ENCODE peak calls at places on chromosome X, in ten cellular contexts. One of them, this sample, is unnamed.

GRCh38 chrX:48498374-48498809 is 10.4 kb upstream of the PORCN start:
- DNase-seq in transverse colon: no peak
- DNase-seq in activated CD4-positive, CD25-positive, alpha-beta regulatory T cell: no peak
- DNase-seq in midbrain: no peak
- DNase-seq in GM13977: no peak
- DNase-seq in DMS153: no peak
- DNase-seq in stimulated activated CD4-positive, alpha-beta T cell treated with anti-CD3 and anti-CD28 coated beads, Interleukin-4, amount 100 ng/mL, for 24 hours: no peak
- DNase-seq in skeletal muscle cell: peak
- DNase-seq in MCF 10A: peak
- DNase-seq in iris pigment epithelial cell: peak
- DNase-seq in this sample: no peak

GRCh38 chrX:97446298-97446882 is 562.7 kb downstream of the RPA4 start:
- DNase-seq in transverse colon: no peak
- DNase-seq in activated CD4-positive, CD25-positive, alpha-beta regulatory T cell: no peak
- DNase-seq in midbrain: no peak
- DNase-seq in GM13977: no peak
- DNase-seq in DMS153: no peak
- DNase-seq in stimulated activated CD4-positive, alpha-beta T cell treated with anti-CD3 and anti-CD28 coated beads, Interleukin-4, amount 100 ng/mL, for 24 hours: no peak
- DNase-seq in skeletal muscle cell: no peak
- DNase-seq in MCF 10A: peak
- DNase-seq in iris pigment epithelial cell: no peak
- DNase-seq in this sample: no peak

GRCh38 chrX:78643874-78644273 is 15.3 kb downstream of the RTL3 start:
- DNase-seq in transverse colon: no peak
- DNase-seq in activated CD4-positive, CD25-positive, alpha-beta regulatory T cell: no peak
- DNase-seq in midbrain: no peak
- DNase-seq in GM13977: no peak
- DNase-seq in DMS153: no peak
- DNase-seq in stimulated activated CD4-positive, alpha-beta T cell treated with anti-CD3 and anti-CD28 coated beads, Interleukin-4, amount 100 ng/mL, for 24 hours: no peak
- DNase-seq in skeletal muscle cell: no peak
- DNase-seq in MCF 10A: no peak
- DNase-seq in iris pigment epithelial cell: no peak
- DNase-seq in this sample: no peak

GRCh38 chrX:105882581-105883275 is 60.4 kb downstream of the NRK start:
- DNase-seq in transverse colon: no peak
- DNase-seq in activated CD4-positive, CD25-positive, alpha-beta regulatory T cell: no peak
- DNase-seq in midbrain: no peak
- DNase-seq in GM13977: no peak
- DNase-seq in DMS153: peak
- DNase-seq in stimulated activated CD4-positive, alpha-beta T cell treated with anti-CD3 and anti-CD28 coated beads, Interleukin-4, amount 100 ng/mL, for 24 hours: no peak
- DNase-seq in skeletal muscle cell: peak
- DNase-seq in MCF 10A: peak
- DNase-seq in iris pigment epithelial cell: peak
- DNase-seq in this sample: no peak

GRCh38 chrX:22202251-22202650 is 70.5 kb upstream of the CBLL2 start:
- DNase-seq in transverse colon: no peak
- DNase-seq in activated CD4-positive, CD25-positive, alpha-beta regulatory T cell: no peak
- DNase-seq in midbrain: no peak
- DNase-seq in GM13977: no peak
- DNase-seq in DMS153: no peak
- DNase-seq in stimulated activated CD4-positive, alpha-beta T cell treated with anti-CD3 and anti-CD28 coated beads, Interleukin-4, amount 100 ng/mL, for 24 hours: no peak
- DNase-seq in skeletal muscle cell: no peak
- DNase-seq in MCF 10A: no peak
- DNase-seq in iris pigment epithelial cell: no peak
- DNase-seq in this sample: no peak

GRCh38 chrX:69142688-69143239 is 22.5 kb downstream of the PJA1 start:
- DNase-seq in transverse colon: no peak
- DNase-seq in activated CD4-positive, CD25-positive, alpha-beta regulatory T cell: no peak
- DNase-seq in midbrain: no peak
- DNase-seq in GM13977: no peak
- DNase-seq in DMS153: no peak
- DNase-seq in stimulated activated CD4-positive, alpha-beta T cell treated with anti-CD3 and anti-CD28 coated beads, Interleukin-4, amount 100 ng/mL, for 24 hours: no peak
- DNase-seq in skeletal muscle cell: no peak
- DNase-seq in MCF 10A: no peak
- DNase-seq in iris pigment epithelial cell: no peak
- DNase-seq in this sample: no peak

GRCh38 chrX:115535844-115536243 is 25.1 kb upstream of the PLS3 start:
- DNase-seq in transverse colon: no peak
- DNase-seq in activated CD4-positive, CD25-positive, alpha-beta regulatory T cell: no peak
- DNase-seq in midbrain: no peak
- DNase-seq in GM13977: no peak
- DNase-seq in DMS153: no peak
- DNase-seq in stimulated activated CD4-positive, alpha-beta T cell treated with anti-CD3 and anti-CD28 coated beads, Interleukin-4, amount 100 ng/mL, for 24 hours: no peak
- DNase-seq in skeletal muscle cell: no peak
- DNase-seq in MCF 10A: no peak
- DNase-seq in iris pigment epithelial cell: peak
- DNase-seq in this sample: no peak

GRCh38 chrX:9231491-9231890 is 197.6 kb upstream of the FAM9B start:
- DNase-seq in transverse colon: no peak
- DNase-seq in activated CD4-positive, CD25-positive, alpha-beta regulatory T cell: no peak
- DNase-seq in midbrain: no peak
- DNase-seq in GM13977: no peak
- DNase-seq in DMS153: no peak
- DNase-seq in stimulated activated CD4-positive, alpha-beta T cell treated with anti-CD3 and anti-CD28 coated beads, Interleukin-4, amount 100 ng/mL, for 24 hours: no peak
- DNase-seq in skeletal muscle cell: peak
- DNase-seq in MCF 10A: peak
- DNase-seq in iris pigment epithelial cell: peak
- DNase-seq in this sample: no peak

GRCh38 chrX:114097866-114098265 is 486.0 kb upstream of the HTR2C start:
- DNase-seq in transverse colon: no peak
- DNase-seq in activated CD4-positive, CD25-positive, alpha-beta regulatory T cell: no peak
- DNase-seq in midbrain: no peak
- DNase-seq in GM13977: no peak
- DNase-seq in DMS153: no peak
- DNase-seq in stimulated activated CD4-positive, alpha-beta T cell treated with anti-CD3 and anti-CD28 coated beads, Interleukin-4, amount 100 ng/mL, for 24 hours: no peak
- DNase-seq in skeletal muscle cell: no peak
- DNase-seq in MCF 10A: no peak
- DNase-seq in iris pigment epithelial cell: no peak
- DNase-seq in this sample: no peak

GRCh38 chrX:129791336-129791735 is 11.6 kb downstream of the SASH3 start:
- DNase-seq in transverse colon: no peak
- DNase-seq in activated CD4-positive, CD25-positive, alpha-beta regulatory T cell: no peak
- DNase-seq in midbrain: no peak
- DNase-seq in GM13977: no peak
- DNase-seq in DMS153: no peak
- DNase-seq in stimulated activated CD4-positive, alpha-beta T cell treated with anti-CD3 and anti-CD28 coated beads, Interleukin-4, amount 100 ng/mL, for 24 hours: no peak
- DNase-seq in skeletal muscle cell: no peak
- DNase-seq in MCF 10A: no peak
- DNase-seq in iris pigment epithelial cell: no peak
- DNase-seq in this sample: no peak

GRCh38 chrX:17170973-17171372 is 204.0 kb upstream of the NHS start:
- DNase-seq in transverse colon: no peak
- DNase-seq in activated CD4-positive, CD25-positive, alpha-beta regulatory T cell: no peak
- DNase-seq in midbrain: no peak
- DNase-seq in GM13977: no peak
- DNase-seq in DMS153: no peak
- DNase-seq in stimulated activated CD4-positive, alpha-beta T cell treated with anti-CD3 and anti-CD28 coated beads, Interleukin-4, amount 100 ng/mL, for 24 hours: no peak
- DNase-seq in skeletal muscle cell: no peak
- DNase-seq in MCF 10A: no peak
- DNase-seq in iris pigment epithelial cell: no peak
- DNase-seq in this sample: no peak

GRCh38 chrX:38538134-38538533 is 23.2 kb upstream of the TSPAN7 start:
- DNase-seq in transverse colon: no peak
- DNase-seq in activated CD4-positive, CD25-positive, alpha-beta regulatory T cell: no peak
- DNase-seq in midbrain: no peak
- DNase-seq in GM13977: no peak
- DNase-seq in DMS153: no peak
- DNase-seq in stimulated activated CD4-positive, alpha-beta T cell treated with anti-CD3 and anti-CD28 coated beads, Interleukin-4, amount 100 ng/mL, for 24 hours: no peak
- DNase-seq in skeletal muscle cell: no peak
- DNase-seq in MCF 10A: peak
- DNase-seq in iris pigment epithelial cell: no peak
- DNase-seq in this sample: no peak

GRCh38 chrX:3990569-3990968 is 277.1 kb upstream of the PRKX start:
- DNase-seq in transverse colon: no peak
- DNase-seq in activated CD4-positive, CD25-positive, alpha-beta regulatory T cell: no peak
- DNase-seq in midbrain: no peak
- DNase-seq in GM13977: no peak
- DNase-seq in DMS153: no peak
- DNase-seq in stimulated activated CD4-positive, alpha-beta T cell treated with anti-CD3 and anti-CD28 coated beads, Interleukin-4, amount 100 ng/mL, for 24 hours: no peak
- DNase-seq in skeletal muscle cell: no peak
- DNase-seq in MCF 10A: no peak
- DNase-seq in iris pigment epithelial cell: no peak
- DNase-seq in this sample: no peak

GRCh38 chrX:81120270-81120935 is 81.3 kb downstream of the HMGN5 start:
- DNase-seq in transverse colon: no peak
- DNase-seq in activated CD4-positive, CD25-positive, alpha-beta regulatory T cell: no peak
- DNase-seq in midbrain: no peak
- DNase-seq in GM13977: no peak
- DNase-seq in DMS153: no peak
- DNase-seq in stimulated activated CD4-positive, alpha-beta T cell treated with anti-CD3 and anti-CD28 coated beads, Interleukin-4, amount 100 ng/mL, for 24 hours: no peak
- DNase-seq in skeletal muscle cell: no peak
- DNase-seq in MCF 10A: peak
- DNase-seq in iris pigment epithelial cell: no peak
- DNase-seq in this sample: no peak

GRCh38 chrX:150226223-150226965 is 136.7 kb upstream of the MAMLD1 start:
- DNase-seq in transverse colon: no peak
- DNase-seq in activated CD4-positive, CD25-positive, alpha-beta regulatory T cell: no peak
- DNase-seq in midbrain: no peak
- DNase-seq in GM13977: no peak
- DNase-seq in DMS153: no peak
- DNase-seq in stimulated activated CD4-positive, alpha-beta T cell treated with anti-CD3 and anti-CD28 coated beads, Interleukin-4, amount 100 ng/mL, for 24 hours: no peak
- DNase-seq in skeletal muscle cell: no peak
- DNase-seq in MCF 10A: no peak
- DNase-seq in iris pigment epithelial cell: no peak
- DNase-seq in this sample: no peak

GRCh38 chrX:129930941-129931410 is 25.0 kb downstream of the UTP14A start:
- DNase-seq in transverse colon: no peak
- DNase-seq in activated CD4-positive, CD25-positive, alpha-beta regulatory T cell: no peak
- DNase-seq in midbrain: no peak
- DNase-seq in GM13977: no peak
- DNase-seq in DMS153: no peak
- DNase-seq in stimulated activated CD4-positive, alpha-beta T cell treated with anti-CD3 and anti-CD28 coated beads, Interleukin-4, amount 100 ng/mL, for 24 hours: no peak
- DNase-seq in skeletal muscle cell: no peak
- DNase-seq in MCF 10A: no peak
- DNase-seq in iris pigment epithelial cell: peak
- DNase-seq in this sample: no peak

GRCh38 chrX:73916931-73917657 is 354.1 kb downstream of the CHIC1 start:
- DNase-seq in transverse colon: no peak
- DNase-seq in activated CD4-positive, CD25-positive, alpha-beta regulatory T cell: no peak
- DNase-seq in midbrain: no peak
- DNase-seq in GM13977: no peak
- DNase-seq in DMS153: no peak
- DNase-seq in stimulated activated CD4-positive, alpha-beta T cell treated with anti-CD3 and anti-CD28 coated beads, Interleukin-4, amount 100 ng/mL, for 24 hours: no peak
- DNase-seq in skeletal muscle cell: peak
- DNase-seq in MCF 10A: peak
- DNase-seq in iris pigment epithelial cell: peak
- DNase-seq in this sample: no peak

GRCh38 chrX:11363069-11363594 is 69.9 kb downstream of the AMELX start:
- DNase-seq in transverse colon: no peak
- DNase-seq in activated CD4-positive, CD25-positive, alpha-beta regulatory T cell: no peak
- DNase-seq in midbrain: no peak
- DNase-seq in GM13977: peak
- DNase-seq in DMS153: no peak
- DNase-seq in stimulated activated CD4-positive, alpha-beta T cell treated with anti-CD3 and anti-CD28 coated beads, Interleukin-4, amount 100 ng/mL, for 24 hours: no peak
- DNase-seq in skeletal muscle cell: no peak
- DNase-seq in MCF 10A: no peak
- DNase-seq in iris pigment epithelial cell: no peak
- DNase-seq in this sample: peak

GRCh38 chrX:145630806-145631435 is 186.7 kb upstream of the SLITRK2 start:
- DNase-seq in transverse colon: no peak
- DNase-seq in activated CD4-positive, CD25-positive, alpha-beta regulatory T cell: no peak
- DNase-seq in midbrain: no peak
- DNase-seq in GM13977: no peak
- DNase-seq in DMS153: no peak
- DNase-seq in stimulated activated CD4-positive, alpha-beta T cell treated with anti-CD3 and anti-CD28 coated beads, Interleukin-4, amount 100 ng/mL, for 24 hours: no peak
- DNase-seq in skeletal muscle cell: no peak
- DNase-seq in MCF 10A: no peak
- DNase-seq in iris pigment epithelial cell: no peak
- DNase-seq in this sample: no peak

GRCh38 chrX:46587158-46587557 is 13.6 kb downstream of the CHST7 start:
- DNase-seq in transverse colon: no peak
- DNase-seq in activated CD4-positive, CD25-positive, alpha-beta regulatory T cell: no peak
- DNase-seq in midbrain: no peak
- DNase-seq in GM13977: peak
- DNase-seq in DMS153: no peak
- DNase-seq in stimulated activated CD4-positive, alpha-beta T cell treated with anti-CD3 and anti-CD28 coated beads, Interleukin-4, amount 100 ng/mL, for 24 hours: peak
- DNase-seq in skeletal muscle cell: no peak
- DNase-seq in MCF 10A: peak
- DNase-seq in iris pigment epithelial cell: peak
- DNase-seq in this sample: no peak

GRCh38 chrX:373641-374471 is 12.9 kb downstream of the PPP2R3B start:
- DNase-seq in transverse colon: no peak
- DNase-seq in activated CD4-positive, CD25-positive, alpha-beta regulatory T cell: no peak
- DNase-seq in midbrain: no peak
- DNase-seq in GM13977: no peak
- DNase-seq in DMS153: no peak
- DNase-seq in stimulated activated CD4-positive, alpha-beta T cell treated with anti-CD3 and anti-CD28 coated beads, Interleukin-4, amount 100 ng/mL, for 24 hours: peak
- DNase-seq in skeletal muscle cell: no peak
- DNase-seq in MCF 10A: no peak
- DNase-seq in iris pigment epithelial cell: peak
- DNase-seq in this sample: no peak

This sample was measured in globus pallidus.